ENCODE peak calls at places on chromosomes 16 and 17, in six cellular contexts. Q, T, Z, H, B and J are unnamed samples.
A peak's percentile ranks its signal among the peaks of the same experiment; 100 is the strongest.

GRCh38 chr17:55285340-55286301 is 20.9 kb downstream of the HLF start:
- DNase-seq in Z (peak; percentile 88), H (peak; percentile 96), Q (peak; percentile 57), T (no peak), B (peak; percentile 21), J (no peak)

GRCh38 chr16:89471225-89471624 is 19.1 kb downstream of the ANKRD11 start:
- DNase-seq in H (no peak), B (no peak), Z (no peak), Q (no peak), T (no peak), J (no peak)

GRCh38 chr16:11677451-11677951 is 9.2 kb downstream of the SNN start:
- DNase-seq in T (no peak), B (peak; percentile 40), H (no peak), Q (no peak), Z (no peak), J (no peak)

GRCh38 chr17:962650-963049 is 16.9 kb downstream of the NXN start:
- DNase-seq in H (no peak), T (no peak), B (peak; percentile 83), Q (no peak), Z (no peak), J (no peak)

GRCh38 chr17:70675070-70675590 is 505.8 kb downstream of the KCNJ2 start:
- DNase-seq in Z (no peak), H (no peak), T (no peak), B (no peak), Q (no peak), J (no peak)

GRCh38 chr16:76486740-76487139 is 209.5 kb downstream of the CNTNAP4 start:
- DNase-seq in H (no peak), Q (no peak), B (no peak), Z (no peak), T (no peak), J (no peak)

GRCh38 chr16:29664133-29664912 is 1.3 kb downstream of the SPN start:
- DNase-seq in Q (no peak), Z (peak; percentile 70), H (no peak), T (no peak), B (no peak), J (no peak)

GRCh38 chr16:5069048-5069447 is 2.6 kb upstream of the ALG1 start:
- DNase-seq in Z (no peak), T (no peak), B (no peak), H (no peak), Q (no peak), J (no peak)

GRCh38 chr17:77811521-77811920 is 147.0 kb upstream of the TNRC6C start:
- DNase-seq in H (no peak), B (no peak), Q (no peak), T (no peak), Z (peak; percentile 46), J (no peak)

GRCh38 chr17:80992948-80993624 is 1.4 kb downstream of the CHMP6 start:
- DNase-seq in Q (no peak), H (no peak), T (no peak), Z (peak; percentile 52), B (no peak), J (no peak)

GRCh38 chr17:72411124-72411563 is 290.3 kb downstream of the SOX9 start:
- DNase-seq in B (no peak), Q (no peak), Z (no peak), T (no peak), H (no peak), J (peak; percentile 89)

GRCh38 chr16:48369765-48370164 is 15.4 kb downstream of the SIAH1 start:
- DNase-seq in Z (no peak), Q (no peak), T (no peak), B (no peak), H (no peak), J (no peak)

GRCh38 chr17:51692917-51693316 is 432.6 kb downstream of the UTP18 start:
- DNase-seq in Z (no peak), H (no peak), T (no peak), B (no peak), Q (no peak), J (no peak)

GRCh38 chr16:4327782-4328579 is 12.1 kb downstream of the GLIS2 start:
- DNase-seq in T (no peak), Z (peak; percentile 84), H (peak; percentile 83), Q (peak; percentile 89), B (peak; percentile 92), J (no peak)

GRCh38 chr17:7855643-7856080 is 796 bp downstream of the TMEM88 start:
- DNase-seq in B (no peak), Z (no peak), Q (no peak), H (peak; percentile 36), T (no peak), J (no peak)

GRCh38 chr17:17080781-17081180 is 38.5 kb downstream of the MPRIP start:
- DNase-seq in Z (no peak), B (no peak), H (peak; percentile 12), Q (no peak), T (no peak), J (no peak)

GRCh38 chr16:24507959-24508358 is 31.4 kb upstream of the RBBP6 start:
- DNase-seq in T (no peak), B (no peak), Q (no peak), Z (no peak), H (no peak), J (no peak)

GRCh38 chr17:72287586-72287985 is 166.8 kb downstream of the SOX9 start:
- DNase-seq in Z (peak; percentile 53), H (no peak), T (no peak), Q (no peak), B (no peak), J (no peak)

GRCh38 chr17:41563607-41564006 is 8.3 kb downstream of the KRT9 start:
- DNase-seq in T (no peak), Z (no peak), Q (no peak), H (no peak), B (peak; percentile 36), J (no peak)

GRCh38 chr16:8372141-8372540 is 218.2 kb downstream of the TMEM114 start:
- DNase-seq in Z (no peak), B (no peak), H (no peak), Q (no peak), T (no peak), J (no peak)

GRCh38 chr17:77458202-77459017 is 317.6 kb downstream of the SEC14L1 start:
- DNase-seq in Q (no peak), H (no peak), T (no peak), Z (no peak), B (peak; percentile 61), J (no peak)

GRCh38 chr16:17258848-17259713 is 211.7 kb downstream of the XYLT1 start:
- DNase-seq in Q (no peak), Z (no peak), H (no peak), T (no peak), B (no peak), J (no peak)

GRCh38 chr17:66915204-66915611 is 49.3 kb upstream of the CACNG4 start:
- DNase-seq in T (no peak), H (no peak), Q (peak; percentile 51), Z (peak; percentile 57), B (no peak), J (peak; percentile 15)

GRCh38 chr17:40290629-40291296 is 3.1 kb downstream of the CDC6 start:
- DNase-seq in H (no peak), Z (no peak), Q (peak; percentile 74), T (no peak), B (peak; percentile 72), J (peak; percentile 89)

GRCh38 chr17:82103588-82104451 is 5.8 kb upstream of the FASN start:
- DNase-seq in Q (peak; percentile 28), H (peak; percentile 74), T (no peak), B (peak; percentile 53), Z (peak; percentile 86), J (no peak)

GRCh38 chr17:28204751-28205150 is 114.2 kb upstream of the TMEM97 start:
- DNase-seq in B (no peak), T (no peak), Q (no peak), H (no peak), Z (no peak), J (peak; percentile 67)

GRCh38 chr16:2530629-2531318 is 434 bp downstream of the CEMP1 start:
- DNase-seq in T (no peak), H (peak; percentile 22), B (no peak), Q (no peak), Z (no peak), J (no peak)

GRCh38 chr17:80099291-80100034 is 1.9 kb upstream of the GAA start:
- DNase-seq in H (no peak), B (no peak), Z (no peak), Q (no peak), T (no peak), J (no peak)

GRCh38 chr16:52553322-52553721 is 6.4 kb upstream of the TOX3 start:
- DNase-seq in B (no peak), H (no peak), Q (no peak), T (no peak), Z (no peak), J (no peak)

DNA sequence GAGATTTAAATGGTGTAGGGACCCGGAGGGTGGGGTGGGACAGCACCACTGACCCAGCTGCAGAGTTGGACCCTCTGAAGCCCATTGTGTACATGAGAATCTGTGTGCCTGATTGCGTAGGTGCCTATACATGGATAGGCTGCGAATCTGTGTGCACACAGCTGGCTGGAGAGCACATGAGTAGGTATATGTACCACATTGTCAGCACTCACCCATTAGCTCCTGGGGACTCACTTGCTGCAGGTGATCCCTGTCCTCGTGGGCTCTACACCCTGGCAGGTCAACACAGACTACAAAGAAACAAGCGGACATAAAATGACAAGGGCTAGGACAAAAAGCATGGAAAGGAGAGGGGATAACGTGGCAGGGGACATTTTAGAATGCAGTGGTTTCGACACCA is 11.3 kb upstream of the CETP start:
- DNase-seq in Z (no peak), B (no peak), Q (no peak), H (no peak), T (no peak), J (no peak)
- H3K4me1 ChIP-seq in Z (peaks cover 25% of the 10 kb centered on the region), B (no peaks in the 10 kb centered on the region), Q (no peaks in the 10 kb centered on the region), H (no peaks in the 10 kb centered on the region), T (peaks cover 1% of the 10 kb centered on the region), J (no peaks in the 10 kb centered on the region)

GRCh38 chr17:50561796-50562195 is 1.3 kb downstream of the CACNA1G start:
- DNase-seq in T (no peak), H (no peak), Z (no peak), B (no peak), Q (no peak), J (no peak)
- H3K27me3 ChIP-seq in T (peaks cover 99% of the 10 kb centered on the region), H (no peaks in the 10 kb centered on the region), Z (peaks cover 80% of the 10 kb centered on the region), B (peaks cover 50% of the 10 kb centered on the region), Q (peaks cover 39% of the 10 kb centered on the region), J (peaks cover 85% of the 10 kb centered on the region)

DNA sequence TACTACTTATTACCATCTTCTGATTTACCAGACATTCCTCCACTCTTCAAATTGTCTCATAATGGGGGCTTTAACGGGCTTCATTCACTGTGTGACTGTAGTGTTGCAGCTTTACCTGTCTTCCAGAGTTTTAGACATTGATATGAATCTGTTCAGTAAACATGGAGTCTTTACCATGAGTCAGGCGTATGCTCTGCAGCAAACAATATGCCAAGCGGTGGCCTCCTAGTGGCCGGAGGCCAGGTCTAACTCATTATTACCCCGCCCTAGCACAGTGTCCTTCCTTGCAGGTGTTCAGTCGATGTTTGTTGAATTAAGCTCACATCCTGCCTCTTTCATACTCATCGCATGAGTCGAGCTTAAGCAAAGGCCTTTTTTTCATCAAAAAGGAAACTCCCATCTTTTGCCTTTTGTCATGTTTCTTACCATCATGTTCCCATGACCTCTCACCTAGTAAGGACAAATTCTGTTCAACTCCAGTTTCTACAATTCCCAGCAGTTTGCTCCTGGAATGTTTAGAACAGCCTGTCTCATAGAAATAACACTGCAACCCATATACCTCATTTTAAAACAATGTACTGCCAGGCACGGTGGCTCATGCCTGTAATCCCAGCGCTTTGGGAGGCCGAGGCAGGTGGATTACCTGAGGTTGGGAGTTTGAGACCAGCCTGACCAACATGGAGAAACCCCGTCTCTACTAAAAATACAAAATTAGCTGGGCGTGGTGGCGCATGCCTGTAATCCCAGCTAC is 39.4 kb downstream of the TUBD1 start:
- DNase-seq in T (no peak), B (no peak), Q (peak; percentile 49), Z (no peak), H (no peak), J (peak; percentile 100)
- TF ChIP-seq CTCF in T (no peak), B (peak; percentile 37), Q (peak; percentile 50), Z (peak; percentile 35), H (peak; percentile 11), J (peak; percentile 97)

GRCh38 chr17:2172447-2172938 is 117.6 kb downstream of the HIC1 start:
- DNase-seq in Z (no peak), T (no peak), B (no peak), H (peak; percentile 36), Q (no peak), J (no peak)
- H3K4me1 ChIP-seq in Z (peaks cover 58% of the 10 kb centered on the region), T (peaks cover 60% of the 10 kb centered on the region), B (peaks cover 65% of the 10 kb centered on the region), H (peaks cover 29% of the 10 kb centered on the region), Q (no peaks in the 10 kb centered on the region), J (peaks cover 13% of the 10 kb centered on the region)